ENCODE peak calls at places on chromosomes 4 and X, in five cellular contexts. A is tibial nerve, Y is fibroblast of lung, T is upper lobe of right lung, K is right atrium auricular region. L is an unnamed sample.
A peak's percentile ranks its signal among the peaks of the same experiment; 100 is the strongest.

GRCh38 chr4:7785017-7785416 is 154.6 kb downstream of the AFAP1 start:
- DNase-seq in Y (no peak), A (no peak), T (no peak), K (no peak), L (no peak)

GRCh38 chrX:9928083-9928482 is 39.1 kb upstream of the CLDN34 start:
- DNase-seq in A (no peak), K (no peak), Y (no peak), T (no peak), L (no peak)

GRCh38 chrX:16464369-16464768 is 185.6 kb upstream of the S100G start:
- DNase-seq in T (no peak), Y (no peak), A (no peak), K (no peak), L (no peak)

GRCh38 chr4:159401791-159402380 is 299.0 kb downstream of the RAPGEF2 start:
- DNase-seq in K (no peak), Y (peak; percentile 66), T (no peak), A (no peak), L (no peak)

GRCh38 chr4:87092389-87093141 is 127.9 kb downstream of the KLHL8 start:
- DNase-seq in T (peak; percentile 89), K (no peak), A (peak; percentile 57), Y (peak; percentile 82), L (peak; percentile 89)

GRCh38 chrX:96433409-96434122 is 251.1 kb upstream of the DIAPH2 start:
- DNase-seq in A (no peak), Y (no peak), T (no peak), K (no peak), L (no peak)

GRCh38 chr4:187236491-187236890 is 512.8 kb upstream of the FAT1 start:
- DNase-seq in A (no peak), Y (peak; percentile 55), T (no peak), K (no peak), L (no peak)

GRCh38 chr4:56048621-56049427 is 100.1 kb downstream of the CEP135 start:
- DNase-seq in T (peak; percentile 71), A (no peak), Y (peak; percentile 52), K (no peak), L (peak; percentile 73)

GRCh38 chrX:16578218-16578617 is 71.7 kb upstream of the S100G start:
- DNase-seq in Y (peak; percentile 13), T (no peak), A (no peak), K (no peak), L (no peak)

GRCh38 chr4:10045481-10045880 is 24.2 kb upstream of the SLC2A9 start:
- DNase-seq in A (no peak), Y (no peak), K (no peak), T (no peak), L (no peak)

GRCh38 chr4:10050171-10051120 is 29.1 kb upstream of the SLC2A9 start:
- DNase-seq in A (no peak), Y (no peak), K (no peak), T (no peak), L (no peak)

GRCh38 chr4:10051536-10052135 is 30.3 kb upstream of the SLC2A9 start:
- DNase-seq in A (no peak), K (no peak), T (no peak), Y (no peak), L (no peak)

GRCh38 chr4:10047967-10048366 is 26.7 kb upstream of the SLC2A9 start:
- DNase-seq in K (no peak), A (no peak), T (no peak), Y (no peak), L (no peak)

GRCh38 chr4:10048931-10049655 is 27.8 kb upstream of the SLC2A9 start:
- DNase-seq in A (no peak), K (no peak), T (no peak), Y (no peak), L (no peak)
- H3K27ac ChIP-seq in A (no peak overlapping the region), K (no peak overlapping the region), T (no peak overlapping the region), Y (no peak overlapping the region), L (no peak overlapping the region)

GRCh38 chr4:1643971-1644735 is 40.0 kb downstream of the FAM53A start:
- DNase-seq in A (no peak), Y (no peak), T (no peak), K (no peak), L (no peak)
- H3K27ac ChIP-seq in A (no peak overlapping the region), Y (no peak overlapping the region), T (no peak overlapping the region), K (no peak overlapping the region), L (no peak overlapping the region)

DNA sequence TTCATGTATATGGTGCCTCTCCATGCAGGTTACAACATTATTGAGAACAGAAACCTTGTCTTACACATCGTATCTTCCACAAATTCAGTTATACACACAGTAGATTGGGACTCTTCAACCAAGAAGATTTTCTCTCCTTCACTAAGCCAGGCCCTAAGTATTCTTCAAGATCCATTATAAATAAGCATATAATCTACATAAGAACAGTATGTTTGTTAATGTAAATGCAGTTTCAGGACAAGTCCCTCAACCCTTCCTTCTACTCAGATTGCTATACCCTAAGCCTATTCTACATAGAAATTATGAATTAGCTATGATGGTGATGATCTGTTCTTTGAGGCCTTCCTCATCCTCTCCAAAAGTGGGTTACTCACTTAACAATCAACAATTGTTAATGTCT is 41.2 kb downstream of the COL4A6 start:
- DNase-seq in K (no peak), A (no peak), T (no peak), Y (no peak), L (no peak)
- H3K27ac ChIP-seq in K (no peak overlapping the region), A (no peak overlapping the region), T (no peak overlapping the region), Y (no peak overlapping the region), L (no peak overlapping the region)

GRCh38 chr4:39154009-39154408 is 28.3 kb upstream of the WDR19 start:
- DNase-seq in T (no peak), A (no peak), Y (no peak), K (no peak), L (no peak)

DNA sequence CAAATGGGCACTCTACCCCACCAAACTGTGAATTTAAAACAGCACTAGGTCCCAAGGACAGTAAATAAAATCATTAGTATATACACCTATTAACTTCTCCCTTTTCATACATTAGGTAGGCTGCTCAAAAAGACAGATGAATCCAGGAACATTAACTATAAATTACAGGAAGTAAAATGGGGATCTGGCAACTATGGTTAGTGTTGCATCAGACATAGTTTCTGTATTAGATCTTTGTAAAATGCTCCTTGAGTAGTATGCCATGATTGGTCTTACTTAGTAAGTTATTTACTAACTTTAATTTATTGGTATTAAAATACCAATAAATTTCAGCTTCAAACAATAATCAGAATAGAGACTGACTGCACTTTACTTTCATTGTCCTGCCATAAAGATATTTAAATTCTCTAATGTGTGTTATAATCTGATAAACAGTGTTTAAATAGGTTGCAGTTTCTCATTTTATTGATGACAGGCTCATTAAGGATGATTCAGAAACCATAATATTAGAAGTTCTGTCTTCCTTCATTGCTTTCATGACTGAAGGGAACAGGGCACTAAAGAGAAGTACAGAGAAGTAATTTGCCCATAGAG is 31.1 kb upstream of the WDR19 start:
- DNase-seq in Y (peak; percentile 73), K (no peak), T (no peak), A (no peak), L (no peak)
- H3K27ac ChIP-seq in Y (no peak overlapping the region), K (no peak overlapping the region), T (no peak overlapping the region), A (no peak overlapping the region), L (no peak overlapping the region)

GRCh38 chrX:134548844-134549205 is 88.9 kb downstream of the HPRT1 start:
- DNase-seq in A (no peak), K (no peak), Y (no peak), T (no peak), L (no peak)
- H3K27ac ChIP-seq in A (peak overlapping the region; percentile 19), K (peak overlapping the region; percentile 71), Y (peak overlapping the region; percentile 85), T (no peak overlapping the region), L (no peak overlapping the region)

L was measured in colonic mucosa.